ENCODE peak calls at places on chromosomes 3 and 15, in eight cellular contexts. G is EH; I is KG1; B is globus pallidus; U is NCI-H1092 treated with DMSO at 0.1 percent for 48 hours; L is lung; H is GM12864; P is activated naive CD8-positive, alpha-beta T cell treated with anti-CD3 and anti-CD28 coated beads, Interleukin-2, amount 50 U/mL, for 24 hours. Y is an unnamed sample.

GRCh38 chr3:18442743-18443669 is 17.9 kb upstream of the SATB1 start:
- DNase-seq in I (no peak), U (no peak), B (no peak), H (no peak), P (no peak), G (no peak), L (no peak), Y (peak; percentile 17)

GRCh38 chr3:146550743-146551510 is 6.5 kb upstream of the PLSCR1 start:
- DNase-seq in H (no peak), B (no peak), P (no peak), U (no peak), I (no peak), L (no peak), G (peak; percentile 84), Y (no peak)

GRCh38 chr3:123859177-123859576 is 25.0 kb downstream of the MYLK start:
- DNase-seq in U (no peak), L (no peak), G (peak; percentile 83), P (no peak), I (no peak), H (no peak), B (no peak), Y (no peak)

GRCh38 chr3:108280476-108280875 is 15.9 kb upstream of the HHLA2 start:
- DNase-seq in I (no peak), U (no peak), P (no peak), G (no peak), B (no peak), H (no peak), L (no peak), Y (no peak)

GRCh38 chr15:69749274-69749673 is 296.7 kb downstream of the RPLP1 start:
- DNase-seq in G (no peak), B (no peak), P (no peak), U (no peak), H (no peak), L (no peak), I (no peak), Y (no peak)

GRCh38 chr3:70069557-70069956 is 70.0 kb downstream of the SAMMSON start:
- DNase-seq in P (no peak), B (no peak), H (no peak), L (no peak), U (no peak), I (no peak), G (no peak), Y (no peak)

GRCh38 chr3:149131594-149131993 is 2.2 kb downstream of the HPS3 start:
- DNase-seq in B (no peak), I (no peak), G (no peak), P (no peak), U (no peak), L (no peak), H (no peak), Y (no peak)

GRCh38 chr15:73901126-73901810 is 25.0 kb upstream of the LOXL1 start:
- DNase-seq in B (no peak), H (no peak), I (no peak), L (no peak), U (no peak), P (no peak), G (no peak), Y (no peak)

GRCh38 chr15:82647045-82647834 is at the start of gene CPEB1:
- DNase-seq in B (peak; percentile 83), L (no peak), H (no peak), U (peak; percentile 12), P (peak; percentile 44), I (no peak), G (peak; percentile 38), Y (peak; percentile 14)

GRCh38 chr15:72785452-72786243 is 2.1 kb upstream of the ADPGK start:
- DNase-seq in B (peak; percentile 43), H (no peak), I (no peak), U (no peak), P (peak; percentile 61), G (peak; percentile 35), L (no peak), Y (no peak)

GRCh38 chr3:128081846-128082245 is 29.6 kb downstream of the SEC61A1 start:
- DNase-seq in L (no peak), B (no peak), G (peak; percentile 79), I (no peak), P (no peak), H (no peak), U (no peak), Y (no peak)

GRCh38 chr3:58214484-58215316 is 3.9 kb upstream of the DNASE1L3 start:
- DNase-seq in I (no peak), H (peak; percentile 72), L (no peak), G (peak; percentile 59), B (no peak), U (no peak), P (peak; percentile 63), Y (no peak)

GRCh38 chr3:118987466-118987865 is 47.2 kb downstream of the IGSF11 start:
- DNase-seq in G (peak; percentile 33), L (peak; percentile 38), P (no peak), U (peak; percentile 14), H (no peak), I (no peak), B (peak; percentile 95), Y (no peak)

GRCh38 chr3:148082881-148083280 is 614.8 kb upstream of the AGTR1 start:
- DNase-seq in L (no peak), G (no peak), I (no peak), H (no peak), U (no peak), B (no peak), P (no peak), Y (no peak)

GRCh38 chr15:22895465-22896190 is 57.2 kb downstream of the NIPA2 start:
- DNase-seq in H (no peak), P (peak; percentile 5), B (no peak), U (no peak), G (peak; percentile 73), I (no peak), L (no peak), Y (no peak)

GRCh38 chr3:66655673-66656072 is 154.9 kb upstream of the LRIG1 start:
- DNase-seq in H (no peak), L (no peak), U (no peak), I (no peak), P (no peak), G (no peak), B (no peak), Y (no peak)

GRCh38 chr3:191688756-191689433 is 227.9 kb downstream of the PYDC2 start:
- DNase-seq in G (no peak), U (no peak), L (no peak), B (no peak), I (no peak), P (no peak), H (no peak), Y (no peak)

GRCh38 chr3:149314807-149315578 is 18.4 kb downstream of the TM4SF18 start:
- DNase-seq in I (no peak), H (no peak), L (no peak), P (no peak), G (peak; percentile 90), U (no peak), B (no peak), Y (no peak)

GRCh38 chr3:44060164-44060563 is 181.5 kb upstream of the TOPAZ1 start:
- DNase-seq in I (no peak), L (no peak), G (no peak), U (no peak), H (no peak), B (no peak), P (no peak), Y (no peak)

GRCh38 chr15:88802250-88802990 is 816 bp upstream of the ACAN start:
- DNase-seq in I (no peak), U (no peak), G (no peak), P (no peak), H (no peak), B (no peak), L (no peak), Y (no peak)

GRCh38 chr3:127443581-127444375 is 146.8 kb downstream of the TPRA1 start:
- DNase-seq in B (no peak), P (no peak), U (no peak), I (no peak), G (no peak), H (no peak), L (no peak), Y (no peak)

GRCh38 chr3:43879166-43879565 is 188.4 kb downstream of the ABHD5 start:
- DNase-seq in L (no peak), I (no peak), B (no peak), G (no peak), H (no peak), P (no peak), U (peak; percentile 41), Y (peak; percentile 20)

GRCh38 chr15:70582143-70582945 is 181.0 kb downstream of the UACA start:
- DNase-seq in I (no peak), B (no peak), G (peak; percentile 79), L (no peak), H (no peak), U (no peak), P (no peak), Y (no peak)

GRCh38 chr3:25071846-25072245 is 356.2 kb upstream of the RARB start:
- DNase-seq in P (no peak), U (no peak), B (no peak), L (no peak), G (no peak), I (no peak), H (no peak), Y (no peak)

GRCh38 chr3:15205934-15206661 is at the start of gene CAPN7:
- DNase-seq in U (no peak), G (peak; percentile 95), B (peak; percentile 93), L (peak; percentile 93), I (no peak), H (peak; percentile 75), P (peak; percentile 96), Y (no peak)

GRCh38 chr3:42115946-42116345 is 24.8 kb downstream of the TRAK1 start:
- DNase-seq in B (no peak), G (no peak), P (no peak), U (no peak), H (no peak), L (no peak), I (no peak), Y (no peak)

GRCh38 chr15:60793656-60794055 is 314.7 kb upstream of the ICE2 start:
- DNase-seq in B (no peak), G (no peak), I (no peak), P (no peak), U (no peak), H (no peak), L (no peak), Y (no peak)

GRCh38 chr3:16869606-16870005 is 15.1 kb upstream of the PLCL2 start:
- DNase-seq in I (no peak), B (no peak), P (no peak), G (no peak), L (no peak), U (no peak), H (no peak), Y (no peak)

GRCh38 chr15:51846463-51847230 is 17.2 kb downstream of the TMOD3 start:
- DNase-seq in I (no peak), H (no peak), U (no peak), G (peak; percentile 74), P (no peak), B (no peak), L (no peak), Y (no peak)

GRCh38 chr15:62711691-62712454 is 330.7 kb upstream of the TPM1 start:
- DNase-seq in H (no peak), L (no peak), I (no peak), B (no peak), U (no peak), P (peak; percentile 26), G (no peak), Y (no peak)

GRCh38 chr15:40855706-40856234 is 11.9 kb downstream of the SPINT1 start:
- DNase-seq in P (no peak), U (no peak), H (no peak), L (no peak), B (no peak), G (no peak), I (no peak), Y (no peak)

GRCh38 chr3:41961061-41961749 is 698 bp downstream of the ULK4 start:
- DNase-seq in I (peak; percentile 56), G (peak; percentile 67), U (peak; percentile 42), L (peak; percentile 39), H (no peak), P (peak; percentile 55), B (peak; percentile 20), Y (peak; percentile 31)

GRCh38 chr15:36897834-36898233 is 202.5 kb downstream of the MEIS2 start:
- DNase-seq in H (no peak), U (no peak), P (no peak), I (no peak), L (no peak), B (no peak), G (no peak), Y (no peak)

Y was measured in NCI-H2081.